ENCODE peak calls at places on chromosomes 5 and 9, in nine cellular contexts. One of them, this sample, is unnamed.

GRCh38 chr5:144794922-144795321 is 624.2 kb downstream of the KCTD16 start:
- DNase-seq in H54: no peak
- DNase-seq in psoas muscle: no peak
- DNase-seq in A549: no peak
- DNase-seq in NCI-H1092 treated with DMSO at 0.1 percent for 48 hours: no peak
- DNase-seq in Panc1: no peak
- DNase-seq in retina: no peak
- DNase-seq in central memory CD4-positive, alpha-beta T cell: no peak
- DNase-seq in activated CD8-positive, alpha-beta memory T cell treated with anti-CD3 and anti-CD28 coated beads for 4 hours: no peak
- DNase-seq in this sample: no peak

GRCh38 chr5:76337949-76338589 is 65.0 kb upstream of the IQGAP2 start:
- DNase-seq in H54: peak
- DNase-seq in psoas muscle: no peak
- DNase-seq in A549: peak
- DNase-seq in NCI-H1092 treated with DMSO at 0.1 percent for 48 hours: no peak
- DNase-seq in Panc1: peak
- DNase-seq in retina: peak
- DNase-seq in central memory CD4-positive, alpha-beta T cell: peak
- DNase-seq in activated CD8-positive, alpha-beta memory T cell treated with anti-CD3 and anti-CD28 coated beads for 4 hours: no peak
- DNase-seq in this sample: peak

GRCh38 chr9:121744002-121744686 is 92.7 kb downstream of the DAB2IP start:
- DNase-seq in H54: peak
- DNase-seq in psoas muscle: peak
- DNase-seq in A549: peak
- DNase-seq in NCI-H1092 treated with DMSO at 0.1 percent for 48 hours: peak
- DNase-seq in Panc1: no peak
- DNase-seq in retina: peak
- DNase-seq in central memory CD4-positive, alpha-beta T cell: no peak
- DNase-seq in activated CD8-positive, alpha-beta memory T cell treated with anti-CD3 and anti-CD28 coated beads for 4 hours: no peak
- DNase-seq in this sample: peak

GRCh38 chr9:131876486-131876885 is 136.6 kb upstream of the RAPGEF1 start:
- DNase-seq in H54: no peak
- DNase-seq in psoas muscle: no peak
- DNase-seq in A549: no peak
- DNase-seq in NCI-H1092 treated with DMSO at 0.1 percent for 48 hours: no peak
- DNase-seq in Panc1: no peak
- DNase-seq in retina: no peak
- DNase-seq in central memory CD4-positive, alpha-beta T cell: no peak
- DNase-seq in activated CD8-positive, alpha-beta memory T cell treated with anti-CD3 and anti-CD28 coated beads for 4 hours: no peak
- DNase-seq in this sample: no peak

GRCh38 chr5:4802044-4802443 is 338.1 kb upstream of the ADAMTS16 start:
- DNase-seq in H54: no peak
- DNase-seq in psoas muscle: no peak
- DNase-seq in A549: no peak
- DNase-seq in NCI-H1092 treated with DMSO at 0.1 percent for 48 hours: no peak
- DNase-seq in Panc1: no peak
- DNase-seq in retina: peak
- DNase-seq in central memory CD4-positive, alpha-beta T cell: no peak
- DNase-seq in activated CD8-positive, alpha-beta memory T cell treated with anti-CD3 and anti-CD28 coated beads for 4 hours: no peak
- DNase-seq in this sample: peak

GRCh38 chr9:127450170-127450830 is 906 bp downstream of the RPL12 start:
- DNase-seq in H54: no peak
- DNase-seq in psoas muscle: peak
- DNase-seq in A549: no peak
- DNase-seq in NCI-H1092 treated with DMSO at 0.1 percent for 48 hours: peak
- DNase-seq in Panc1: no peak
- DNase-seq in retina: peak
- DNase-seq in central memory CD4-positive, alpha-beta T cell: no peak
- DNase-seq in activated CD8-positive, alpha-beta memory T cell treated with anti-CD3 and anti-CD28 coated beads for 4 hours: no peak
- DNase-seq in this sample: peak

GRCh38 chr9:122337561-122337939 is 33.3 kb upstream of the PTGS1 start:
- DNase-seq in H54: no peak
- DNase-seq in psoas muscle: no peak
- DNase-seq in A549: no peak
- DNase-seq in NCI-H1092 treated with DMSO at 0.1 percent for 48 hours: no peak
- DNase-seq in Panc1: no peak
- DNase-seq in retina: peak
- DNase-seq in central memory CD4-positive, alpha-beta T cell: no peak
- DNase-seq in activated CD8-positive, alpha-beta memory T cell treated with anti-CD3 and anti-CD28 coated beads for 4 hours: no peak
- DNase-seq in this sample: no peak

GRCh38 chr5:102916114-102916513 is 161.0 kb downstream of the PAM start:
- DNase-seq in H54: no peak
- DNase-seq in psoas muscle: no peak
- DNase-seq in A549: no peak
- DNase-seq in NCI-H1092 treated with DMSO at 0.1 percent for 48 hours: no peak
- DNase-seq in Panc1: no peak
- DNase-seq in retina: no peak
- DNase-seq in central memory CD4-positive, alpha-beta T cell: no peak
- DNase-seq in activated CD8-positive, alpha-beta memory T cell treated with anti-CD3 and anti-CD28 coated beads for 4 hours: no peak
- DNase-seq in this sample: no peak

GRCh38 chr5:120684749-120685415 is 220.8 kb downstream of the PRR16 start:
- DNase-seq in H54: no peak
- DNase-seq in psoas muscle: no peak
- DNase-seq in A549: no peak
- DNase-seq in NCI-H1092 treated with DMSO at 0.1 percent for 48 hours: no peak
- DNase-seq in Panc1: no peak
- DNase-seq in retina: peak
- DNase-seq in central memory CD4-positive, alpha-beta T cell: no peak
- DNase-seq in activated CD8-positive, alpha-beta memory T cell treated with anti-CD3 and anti-CD28 coated beads for 4 hours: no peak
- DNase-seq in this sample: no peak

GRCh38 chr9:93598647-93599241 is 22.4 kb downstream of the PHF2 start:
- DNase-seq in H54: no peak
- DNase-seq in psoas muscle: no peak
- DNase-seq in A549: no peak
- DNase-seq in NCI-H1092 treated with DMSO at 0.1 percent for 48 hours: no peak
- DNase-seq in Panc1: no peak
- DNase-seq in retina: no peak
- DNase-seq in central memory CD4-positive, alpha-beta T cell: peak
- DNase-seq in activated CD8-positive, alpha-beta memory T cell treated with anti-CD3 and anti-CD28 coated beads for 4 hours: no peak
- DNase-seq in this sample: no peak

This sample was measured in RPMI7951.